ENCODE peak calls at places on chromosomes 2 and 18, in seven cellular contexts. H is mammary epithelial cell, G is AG09309, M is BJ, J is gastrocnemius medialis, O is activated B cell treated with CpG ODN at 0.5 μM for 24 hours, C is body of pancreas. R is an unnamed sample.

GRCh38 chr18:13381907-13382682 is 163.5 kb downstream of the LDLRAD4 start:
- DNase-seq in H (no peak), G (peak), M (peak), J (peak), O (no peak), C (peak), R (no peak)

GRCh38 chr2:38097611-38098350 is 21.8 kb upstream of the CYP1B1 start:
- DNase-seq in H (peak), G (no peak), M (no peak), J (no peak), O (no peak), C (no peak), R (no peak)

GRCh38 chr18:28651298-28651697 is 474.4 kb upstream of the CDH2 start:
- DNase-seq in H (no peak), G (no peak), M (no peak), J (no peak), O (no peak), C (no peak), R (no peak)

GRCh38 chr18:3689091-3689490 is 239.1 kb downstream of the TGIF1 start:
- DNase-seq in H (no peak), G (peak), M (no peak), J (no peak), O (no peak), C (no peak), R (no peak)

GRCh38 chr2:225814554-225814953 is 415.0 kb downstream of the NYAP2 start:
- DNase-seq in H (peak), G (no peak), M (no peak), J (no peak), O (no peak), C (no peak), R (no peak)

GRCh38 chr18:46891742-46892214 is 25.5 kb downstream of the PIAS2 start:
- DNase-seq in H (no peak), G (no peak), M (no peak), J (no peak), O (no peak), C (no peak), R (no peak)

GRCh38 chr2:12005886-12006681 is 259.7 kb downstream of the LPIN1 start:
- DNase-seq in H (peak), G (no peak), M (no peak), J (no peak), O (no peak), C (peak), R (no peak)

GRCh38 chr18:13147146-13147545 is 71.4 kb upstream of the LDLRAD4 start:
- DNase-seq in H (no peak), G (no peak), M (no peak), J (no peak), O (no peak), C (no peak), R (no peak)

GRCh38 chr2:39508243-39508642 is 71.2 kb upstream of the MAP4K3 start:
- DNase-seq in H (no peak), G (no peak), M (no peak), J (no peak), O (no peak), C (no peak), R (no peak)

GRCh38 chr2:101383016-101383541 is 4.2 kb downstream of the CREG2 start:
- DNase-seq in H (no peak), G (no peak), M (no peak), J (no peak), O (no peak), C (no peak), R (no peak)

DNA sequence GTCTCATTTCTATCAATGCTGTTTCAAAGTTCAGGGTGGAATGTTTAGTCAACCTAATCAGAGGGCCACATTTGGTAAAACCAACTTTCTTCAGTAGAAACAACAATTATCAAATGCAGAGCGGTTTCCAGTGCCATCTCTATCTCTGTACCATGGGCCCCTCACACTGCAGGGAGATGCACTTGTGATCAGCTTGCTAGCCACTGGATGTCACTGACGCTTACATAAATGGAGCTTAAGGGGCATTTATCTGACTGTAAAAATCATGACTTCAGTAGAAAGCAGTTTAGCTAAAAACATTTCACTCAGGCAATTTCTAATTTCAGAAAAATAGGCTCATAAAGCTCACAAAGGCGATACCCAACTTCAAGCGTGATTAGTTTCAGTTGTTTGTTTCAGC is 678.0 kb downstream of the ZEB2 start:
- DNase-seq in H (no peak), G (no peak), M (no peak), J (no peak), O (no peak), C (no peak), R (no peak)
- TF ChIP-seq CTCF in H (no peak), G (no peak), M (no peak), J (no peak), O (no peak), C (no peak), R (no peak)

DNA sequence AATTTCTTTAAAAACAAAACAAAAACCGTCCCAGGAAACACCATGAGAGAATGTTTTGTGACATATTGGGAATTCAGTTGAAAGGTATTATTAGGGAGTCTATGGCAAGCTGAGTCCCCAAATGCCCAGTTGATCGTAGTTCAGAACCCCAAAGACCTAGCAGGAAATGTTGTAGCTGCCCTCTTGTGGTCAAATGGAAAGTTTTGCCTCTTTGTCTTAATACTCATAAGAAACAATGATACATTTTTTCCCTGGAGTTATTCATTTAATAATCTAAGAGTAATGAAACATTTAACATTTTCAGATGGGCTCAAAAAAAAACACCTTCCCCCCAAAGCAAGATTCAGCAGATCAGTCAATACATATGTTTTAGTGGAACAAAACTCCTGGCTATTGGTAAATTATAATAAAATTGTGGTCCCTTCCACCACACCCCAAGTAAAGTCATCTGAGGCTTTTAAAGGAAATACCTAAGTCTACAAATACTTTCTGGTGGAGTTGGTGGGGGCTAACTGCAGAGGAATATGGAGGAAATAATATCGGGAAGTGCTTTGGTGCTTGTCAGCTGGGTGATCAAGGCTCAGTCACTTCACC is 37.8 kb upstream of the EFEMP1 start:
- DNase-seq in H (peak), G (peak), M (no peak), J (no peak), O (no peak), C (no peak), R (no peak)
- TF ChIP-seq CTCF in H (peak), G (peak), M (peak), J (peak), O (no peak), C (peak), R (peak)

GRCh38 chr18:62455222-62455621 is 67.6 kb upstream of the ZCCHC2 start:
- DNase-seq in H (no peak), G (no peak), M (no peak), J (no peak), O (no peak), C (no peak), R (no peak)

GRCh38 chr18:62458868-62459716 is 63.7 kb upstream of the ZCCHC2 start:
- DNase-seq in H (no peak), G (no peak), M (no peak), J (no peak), O (no peak), C (no peak), R (no peak)

GRCh38 chr18:62460851-62461300 is 61.9 kb upstream of the ZCCHC2 start:
- DNase-seq in H (no peak), G (no peak), M (no peak), J (no peak), O (no peak), C (no peak), R (no peak)

GRCh38 chr18:62457830-62458229 is 65.0 kb upstream of the ZCCHC2 start:
- DNase-seq in H (no peak), G (no peak), M (no peak), J (no peak), O (no peak), C (no peak), R (no peak)

DNA sequence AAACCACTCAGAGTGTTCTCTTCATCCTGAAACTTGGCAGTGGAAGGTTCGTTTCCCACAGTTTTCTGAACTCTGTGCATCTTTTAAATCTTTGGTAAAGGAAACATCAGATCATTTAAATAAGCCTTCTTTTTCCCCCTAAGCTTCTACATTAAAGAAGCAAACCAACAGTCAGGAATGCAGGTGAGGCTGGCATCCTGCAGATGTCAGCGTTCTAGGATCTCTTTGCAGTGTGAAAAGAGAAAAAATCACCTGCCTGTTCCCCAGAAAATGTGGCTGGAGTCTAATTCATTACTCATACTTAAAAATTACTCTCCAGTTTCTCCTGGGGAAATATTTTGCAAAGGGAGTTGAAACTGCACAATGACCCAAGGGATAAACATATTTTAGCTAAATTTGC is 64.5 kb upstream of the ZCCHC2 start:
- DNase-seq in H (peak), G (no peak), M (no peak), J (no peak), O (no peak), C (no peak), R (no peak)
- TF ChIP-seq CTCF in H (peak), G (no peak), M (no peak), J (no peak), O (no peak), C (no peak), R (no peak)

GRCh38 chr2:158724803-158725271 is 70.3 kb upstream of the DAPL1 start:
- DNase-seq in H (peak), G (no peak), M (no peak), J (no peak), O (no peak), C (no peak), R (no peak)

GRCh38 chr2:158723311-158723838 is 71.7 kb upstream of the DAPL1 start:
- DNase-seq in H (no peak), G (no peak), M (no peak), J (no peak), O (no peak), C (no peak), R (no peak)

GRCh38 chr2:158725496-158725895 is 69.6 kb upstream of the DAPL1 start:
- DNase-seq in H (no peak), G (no peak), M (no peak), J (no peak), O (no peak), C (no peak), R (no peak)

GRCh38 chr2:158722266-158723105 is 72.6 kb upstream of the DAPL1 start:
- DNase-seq in H (no peak), G (no peak), M (no peak), J (no peak), O (no peak), C (no peak), R (no peak)

GRCh38 chr2:158723921-158724802 is 71.0 kb upstream of the DAPL1 start:
- DNase-seq in H (peak), G (no peak), M (no peak), J (no peak), O (no peak), C (no peak), R (no peak)
- TF ChIP-seq CTCF in H (peak), G (no peak), M (peak), J (no peak), O (no peak), C (no peak), R (peak)

DNA sequence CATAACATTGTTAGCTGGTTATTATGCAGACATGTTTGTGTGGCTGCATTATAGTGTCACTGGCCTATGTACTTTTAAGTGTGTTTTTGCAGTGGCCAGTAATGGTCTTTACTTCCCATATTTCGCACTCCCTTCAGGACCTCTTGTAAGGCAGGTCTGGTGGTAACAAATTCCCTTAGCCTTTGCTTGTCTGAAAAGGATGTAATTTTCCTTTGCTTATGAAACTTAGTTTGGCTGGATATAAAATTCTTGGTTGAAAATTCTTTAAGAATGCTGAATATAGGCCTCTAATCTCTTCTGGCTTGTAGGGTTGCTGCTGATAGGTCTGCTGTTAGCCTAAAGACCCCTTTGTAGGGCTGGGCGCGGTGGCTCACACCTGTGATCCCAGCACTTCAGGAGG is 34.7 kb downstream of the ZC3H8 start:
- DNase-seq in H (no peak), G (no peak), M (no peak), J (no peak), O (no peak), C (no peak), R (no peak)
- TF ChIP-seq CTCF in H (no peak), G (no peak), M (no peak), J (no peak), O (no peak), C (no peak), R (no peak)

DNA sequence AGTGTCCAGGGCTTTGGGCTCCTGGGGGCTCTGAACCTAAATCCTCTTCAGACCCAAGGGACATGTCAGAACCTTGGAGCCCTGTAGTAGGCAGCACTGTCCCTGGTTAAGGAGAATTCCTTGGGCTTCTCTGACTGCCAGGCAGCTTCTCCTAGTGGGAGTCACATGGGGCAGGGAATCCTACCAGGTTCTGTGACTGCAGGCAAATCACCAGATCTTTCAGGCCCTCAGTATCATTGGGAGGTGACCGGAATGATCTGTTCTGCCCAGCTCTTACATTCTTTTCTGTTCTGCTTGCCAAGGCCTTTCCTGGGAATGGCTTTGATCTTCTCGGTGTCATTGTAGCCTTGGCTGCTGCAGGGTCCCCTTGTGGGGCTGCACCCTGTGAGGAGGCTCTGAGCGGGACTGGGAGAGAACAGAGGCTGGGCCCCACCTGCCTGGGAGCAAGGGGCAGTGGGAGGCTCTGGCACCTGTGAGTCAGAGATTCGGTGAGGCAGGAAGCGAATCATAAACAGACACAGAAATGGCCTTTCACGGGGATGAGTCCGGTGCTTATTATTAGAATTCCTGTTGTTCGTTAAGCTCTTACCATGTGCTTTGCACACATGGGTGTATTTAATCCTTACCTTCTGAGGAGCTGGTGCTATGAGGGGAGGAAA is 14.1 kb downstream of the CEP68 start:
- DNase-seq in H (peak), G (no peak), M (no peak), J (peak), O (no peak), C (no peak), R (no peak)
- TF ChIP-seq CTCF in H (peak), G (peak), M (peak), J (peak), O (no peak), C (no peak), R (no peak)

R was measured in progenitor cell of endocrine pancreas.